ENCODE peak calls at places on chromosomes 2 and 18, in four cellular contexts. C, W, X and S are unnamed samples.

GRCh38 chr2:46814160-46814559 is 101.4 kb downstream of the MCFD2 start:
- DNase-seq in W (peak), C (no peak), X (no peak), S (no peak)

GRCh38 chr2:86476092-86476491 is 34.9 kb downstream of the KDM3A start:
- DNase-seq in X (no peak), C (no peak), W (no peak), S (no peak)

GRCh38 chr2:197946562-197946961 is 142.2 kb downstream of the PLCL1 start:
- DNase-seq in X (no peak), W (no peak), C (no peak), S (no peak)

GRCh38 chr2:150303281-150303680 is 184.2 kb downstream of the RND3 start:
- DNase-seq in W (no peak), C (peak), X (no peak), S (no peak)

GRCh38 chr2:96151595-96152300 is 6.5 kb upstream of the DUSP2 start:
- DNase-seq in X (no peak), C (no peak), W (no peak), S (no peak)

GRCh38 chr18:58858591-58859468 is 5.8 kb upstream of the ZNF532 start:
- DNase-seq in C (no peak), W (no peak), X (no peak), S (no peak)

GRCh38 chr2:7671312-7671711 is 754.1 kb downstream of the RNF144A start:
- DNase-seq in W (no peak), C (no peak), X (no peak), S (no peak)

GRCh38 chr18:76932026-76932819 is 109.9 kb downstream of the ZNF236 start:
- DNase-seq in X (no peak), C (no peak), W (peak), S (peak)

GRCh38 chr2:64295326-64296149 is 151.3 kb upstream of the PELI1 start:
- DNase-seq in W (no peak), X (no peak), C (no peak), S (no peak)

GRCh38 chr2:5507374-5507773 is 184.8 kb upstream of the SOX11 start:
- DNase-seq in W (no peak), C (no peak), X (no peak), S (no peak)

GRCh38 chr2:176745543-176746331 is 466.9 kb upstream of the HNRNPA3 start:
- DNase-seq in X (no peak), W (no peak), C (no peak), S (no peak)

GRCh38 chr2:210899131-210899530 is 342.7 kb downstream of the CPS1 start:
- DNase-seq in X (no peak), C (no peak), W (no peak), S (no peak)

GRCh38 chr2:153873062-153874048 is 1.6 kb downstream of the GALNT13 start:
- DNase-seq in C (no peak), W (no peak), X (no peak), S (peak)

GRCh38 chr18:48826271-48826670 is 124.5 kb downstream of the SMAD7 start:
- DNase-seq in X (no peak), W (no peak), C (no peak), S (no peak)

GRCh38 chr18:79424008-79424565 is 28.4 kb downstream of the NFATC1 start:
- DNase-seq in W (no peak), C (no peak), X (no peak), S (no peak)

GRCh38 chr18:45715212-45715780 is 8.7 kb upstream of the SLC14A1 start:
- DNase-seq in X (no peak), W (no peak), C (no peak), S (no peak)